ENCODE peak calls at places on chromosome X, in four cellular contexts. X is fibroblast of pulmonary artery; K is CD8-positive, alpha-beta T cell; G is upper lobe of left lung. L is an unnamed sample.

GRCh38 chrX:15943393-15943792 is 88.8 kb upstream of the AP1S2 start:
- DNase-seq in G (no peak), K (no peak), X (no peak), L (no peak)

GRCh38 chrX:14032383-14032782 is 2.7 kb upstream of the GEMIN8 start:
- DNase-seq in K (peak), G (no peak), X (peak), L (no peak)

GRCh38 chrX:49273181-49273727 is 3.7 kb downstream of the PPP1R3F start:
- DNase-seq in G (no peak), X (no peak), K (no peak), L (no peak)

GRCh38 chrX:22959204-22959920 is 40.4 kb upstream of the DDX53 start:
- DNase-seq in X (no peak), K (no peak), G (no peak), L (no peak)

GRCh38 chrX:34770511-34770910 is 113.4 kb upstream of the TMEM47 start:
- DNase-seq in X (peak), G (no peak), K (no peak), L (no peak)

GRCh38 chrX:21738145-21738949 is 19.6 kb downstream of the SMPX start:
- DNase-seq in G (no peak), K (no peak), X (no peak), L (no peak)

GRCh38 chrX:140090800-140091275 is 125.5 kb upstream of the CXorf66 start:
- DNase-seq in G (no peak), X (no peak), K (no peak), L (no peak)

GRCh38 chrX:13401724-13402123 is 81.9 kb upstream of the ATXN3L start:
- DNase-seq in K (no peak), G (no peak), X (no peak), L (no peak)

GRCh38 chrX:48831136-48831908 is 4.1 kb downstream of the PCSK1N start:
- DNase-seq in K (no peak), X (no peak), G (no peak), L (no peak)

DNA sequence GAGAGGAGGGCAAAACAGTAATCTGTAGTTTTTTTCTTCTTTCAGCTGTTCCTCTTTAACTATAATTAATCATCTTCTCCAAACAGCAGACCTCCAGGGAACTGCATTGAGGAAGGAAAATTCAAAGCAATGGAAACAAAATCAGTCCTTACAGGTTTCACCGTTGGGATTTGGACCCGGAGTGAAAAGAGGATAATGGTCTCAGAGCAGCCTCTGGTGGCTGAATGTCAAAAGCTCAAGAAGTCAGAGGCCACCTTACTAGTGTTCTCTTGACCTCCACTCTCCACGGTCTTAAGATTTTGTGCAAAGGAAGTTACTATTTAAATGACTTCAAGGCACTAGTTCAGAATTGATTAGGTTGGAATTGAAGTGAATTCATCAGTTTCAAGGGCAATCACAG is 16.0 kb upstream of the MID1 start:
- DNase-seq in X (peak), G (peak), K (no peak), L (no peak)
- TF ChIP-seq CTCF in X (peak), G (peak), K (no peak), L (peak)

DNA sequence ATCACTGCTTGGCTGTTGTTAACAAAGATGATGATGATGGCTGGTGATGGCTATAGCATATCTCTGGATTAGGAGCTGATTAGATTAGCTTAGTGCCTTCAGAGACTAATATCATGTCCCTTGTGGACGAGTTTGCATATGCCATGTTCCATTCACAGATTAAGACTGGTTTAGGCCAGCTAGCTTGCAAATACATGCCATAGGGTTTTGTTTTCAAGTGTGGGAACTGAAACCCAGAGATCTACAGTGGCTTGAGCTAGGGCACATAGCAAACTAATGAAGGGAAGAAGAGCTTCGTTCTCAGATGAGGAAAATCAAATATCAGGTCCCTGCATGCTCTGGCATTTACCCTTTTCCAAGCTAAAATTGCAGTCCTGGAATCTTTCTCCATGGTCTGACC is 492.3 kb downstream of the MAGEE1 start:
- DNase-seq in K (no peak), G (no peak), X (no peak), L (no peak)
- TF ChIP-seq CTCF in K (no peak), G (no peak), X (no peak), L (no peak)

DNA sequence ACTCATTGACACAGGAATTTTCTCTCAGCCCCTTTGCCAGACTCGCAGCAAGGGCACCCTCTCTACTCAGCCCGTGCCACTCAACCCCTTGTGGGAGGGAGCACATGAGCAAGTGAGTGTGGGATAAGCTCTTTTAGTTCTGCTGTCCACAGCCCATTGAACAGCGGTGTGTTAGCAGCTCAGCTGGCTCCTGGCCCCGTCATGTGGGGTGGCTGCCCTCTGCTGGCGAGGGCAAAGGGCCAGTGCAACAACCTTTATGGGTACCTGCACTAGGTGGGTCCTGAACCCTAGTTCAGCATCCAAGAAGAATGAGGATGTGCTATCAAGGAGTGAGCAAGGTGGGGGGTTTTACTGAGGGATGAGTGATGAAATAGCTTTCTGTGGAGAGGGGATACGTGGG is 85.0 kb upstream of the ZNF81 start:
- DNase-seq in X (peak), K (no peak), G (peak), L (no peak)
- TF ChIP-seq CTCF in X (peak), K (no peak), G (peak), L (no peak)

GRCh38 chrX:55579115-55579514 is 44.1 kb upstream of the FOXR2 start:
- DNase-seq in G (no peak), K (no peak), X (no peak), L (no peak)
- TF ChIP-seq CTCF in G (no peak), K (no peak), X (no peak), L (no peak)

GRCh38 chrX:47201545-47201944 is 7.9 kb downstream of the UBA1 start:
- DNase-seq in G (no peak), K (no peak), X (no peak), L (no peak)

GRCh38 chrX:47199286-47199685 is 5.7 kb downstream of the UBA1 start:
- DNase-seq in K (no peak), X (no peak), G (no peak), L (no peak)

GRCh38 chrX:47202316-47202715 is 8.7 kb downstream of the UBA1 start:
- DNase-seq in G (no peak), K (no peak), X (no peak), L (no peak)

GRCh38 chrX:47198687-47199080 is 5.1 kb downstream of the UBA1 start:
- DNase-seq in K (no peak), G (no peak), X (no peak), L (no peak)

DNA sequence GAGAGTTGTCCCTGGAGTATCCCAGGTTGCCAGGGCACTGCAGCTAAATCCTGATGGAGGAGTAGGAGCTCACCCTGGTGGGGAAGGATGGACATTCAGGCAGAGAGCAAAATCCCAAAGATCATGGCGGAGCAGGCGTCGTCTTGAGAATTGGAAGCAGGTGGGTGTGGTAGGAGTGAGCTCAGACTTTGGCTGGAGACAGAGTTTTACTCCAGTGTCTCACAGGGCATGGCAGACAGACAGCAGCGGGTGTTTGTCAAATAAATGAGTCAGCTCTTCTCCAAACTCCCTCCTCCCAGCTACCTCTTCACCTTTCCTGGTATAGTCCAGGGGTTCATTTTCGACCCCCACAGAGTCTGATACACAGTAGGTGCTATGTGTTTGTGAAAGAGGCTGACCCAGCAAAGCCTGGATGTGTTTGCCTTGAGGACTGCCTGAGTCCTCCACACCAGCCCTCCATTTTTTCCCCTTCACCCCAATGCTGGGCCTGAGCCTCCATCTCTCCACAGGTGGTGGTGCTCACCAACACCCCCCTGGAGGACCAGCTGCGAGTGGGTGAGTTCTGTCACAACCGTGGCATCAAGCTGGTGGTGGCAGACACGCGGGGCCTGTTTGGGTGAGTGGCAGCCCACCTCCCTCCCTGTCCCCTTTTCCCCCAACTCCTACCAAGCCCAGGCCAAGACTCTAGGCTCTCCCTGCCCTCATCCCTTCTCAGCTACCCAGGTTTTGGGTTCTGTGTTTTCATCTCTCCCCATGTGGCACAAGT is 6.9 kb downstream of the UBA1 start:
- DNase-seq in X (peak), G (no peak), K (no peak), L (no peak)
- TF ChIP-seq CTCF in X (peak), G (no peak), K (no peak), L (no peak)

DNA sequence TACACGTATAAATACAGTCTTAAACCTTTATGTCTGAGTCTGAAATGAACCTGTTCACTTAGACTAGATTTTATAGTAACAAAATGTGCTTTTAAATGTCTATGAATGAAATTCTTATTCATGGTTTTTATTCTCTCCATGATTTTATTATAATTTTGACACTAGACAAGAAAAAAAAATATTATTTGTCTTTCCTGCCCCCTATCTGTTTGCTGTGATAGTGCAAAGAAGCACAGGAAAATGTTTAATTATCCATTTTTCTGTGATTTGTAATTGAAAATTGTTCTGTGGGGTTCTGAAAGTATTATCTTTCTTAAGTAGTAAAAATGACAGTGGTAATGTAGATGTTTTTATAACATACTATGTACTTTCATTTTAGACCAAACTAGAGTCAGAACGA is 52.0 kb downstream of the INTS6L start:
- DNase-seq in X (peak), K (no peak), G (no peak), L (no peak)
- TF ChIP-seq CTCF in X (peak), K (peak), G (no peak), L (peak)

GRCh38 chrX:96770315-96770714 is 85.7 kb downstream of the DIAPH2 start:
- DNase-seq in X (peak), G (no peak), K (no peak), L (no peak)
- TF ChIP-seq CTCF in X (peak), G (peak), K (peak), L (peak)

DNA sequence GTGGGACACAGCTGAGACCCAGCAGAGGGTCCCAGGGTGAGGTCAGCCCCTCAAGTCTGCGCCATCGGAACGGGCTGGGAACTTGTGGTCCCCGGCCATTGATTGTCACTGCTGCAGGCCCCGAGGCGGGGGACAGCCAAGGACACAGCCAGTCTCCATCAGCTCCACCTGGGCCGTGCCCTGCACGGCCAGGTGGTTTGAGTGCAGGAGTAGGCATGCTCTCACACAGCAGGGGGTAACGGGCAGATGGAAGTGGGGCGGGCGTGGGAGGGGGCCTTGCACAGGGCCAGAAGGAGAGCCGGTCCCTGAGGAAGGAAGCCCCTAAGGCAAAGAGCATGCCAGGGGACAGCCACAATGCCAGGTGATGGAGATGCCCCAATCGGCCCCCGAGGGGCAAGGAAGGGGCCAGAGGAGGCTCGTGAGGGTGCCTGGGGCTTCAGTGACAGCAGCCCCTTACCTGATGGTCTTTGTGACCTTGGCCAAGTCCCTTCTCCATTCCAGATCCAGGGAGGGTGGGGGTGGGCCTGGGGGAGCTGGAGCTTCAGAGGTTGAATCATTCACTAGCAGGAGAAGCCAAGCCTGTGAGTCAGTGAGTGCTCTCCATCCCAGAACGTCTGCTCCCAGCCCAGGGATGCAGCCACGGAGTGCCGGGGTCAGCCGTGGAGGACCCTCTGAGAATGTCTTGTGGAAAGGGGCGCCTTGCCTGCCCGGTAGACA is 2.3 kb downstream of the ATP2B3 start:
- DNase-seq in K (no peak), G (no peak), X (peak), L (no peak)
- TF ChIP-seq CTCF in K (no peak), G (no peak), X (no peak), L (no peak)

DNA sequence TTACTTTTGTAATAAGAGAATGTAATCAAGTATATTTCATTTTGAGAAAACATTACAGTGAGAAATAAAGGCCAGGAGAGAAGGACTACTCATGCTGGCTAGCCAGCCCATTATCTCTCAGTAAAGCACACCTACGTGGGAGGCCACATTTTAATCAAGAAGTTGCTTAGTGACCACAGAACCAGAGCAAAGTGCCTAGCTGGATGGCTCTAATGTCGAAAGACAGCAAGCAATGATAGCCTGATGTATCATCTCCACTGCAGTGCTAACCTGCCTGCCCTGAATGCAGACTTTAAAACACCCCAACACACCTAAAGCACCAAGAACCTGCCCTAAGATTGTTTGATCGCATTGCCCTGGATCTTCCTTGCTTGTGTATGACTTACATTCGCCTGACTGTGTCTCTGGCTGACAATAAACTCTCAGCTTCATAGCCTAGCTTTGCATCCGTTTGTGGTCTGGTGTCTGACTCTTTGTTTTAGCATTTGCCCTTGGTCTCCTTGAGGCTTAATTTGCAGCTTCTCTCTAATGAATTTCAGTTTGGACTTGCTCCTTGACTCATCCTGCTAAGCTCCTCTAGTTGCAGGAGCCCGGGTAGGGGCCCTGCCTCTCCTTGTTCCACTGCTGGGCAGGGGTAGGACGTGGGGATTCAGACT is 31.4 kb upstream of the SOWAHD start:
- DNase-seq in K (no peak), X (no peak), G (no peak), L (peak)
- TF ChIP-seq CTCF in K (no peak), X (no peak), G (no peak), L (no peak)

GRCh38 chrX:150446151-150446550 is 83.0 kb downstream of the MAMLD1 start:
- DNase-seq in K (no peak), G (no peak), X (peak), L (no peak)

GRCh38 chrX:150451953-150452352 is 88.8 kb downstream of the MAMLD1 start:
- DNase-seq in K (no peak), X (no peak), G (no peak), L (no peak)

GRCh38 chrX:150450519-150451177 is 87.5 kb downstream of the MAMLD1 start:
- DNase-seq in K (no peak), X (no peak), G (no peak), L (no peak)

GRCh38 chrX:150446995-150447394 is 83.9 kb downstream of the MAMLD1 start:
- DNase-seq in K (no peak), X (peak), G (no peak), L (no peak)

GRCh38 chrX:150449313-150449712 is 86.2 kb downstream of the MAMLD1 start:
- DNase-seq in X (no peak), K (no peak), G (no peak), L (no peak)
- TF ChIP-seq CTCF in X (no peak), K (no peak), G (no peak), L (no peak)

L was measured in osteocyte.